ENCODE peak calls at places on chromosomes 5 and 9, in six cellular contexts. J is AG09309, W is gastrocnemius medialis, B is prostate gland, P is AG10803, E is lower leg skin. O is an unnamed sample.
A peak's percentile ranks its signal among the peaks of the same experiment; 100 is the strongest.

GRCh38 chr5:149618581-149619248 is 37.4 kb downstream of the ARHGEF37 start:
- DNase-seq in W (peak; percentile 42), E (no peak), B (peak; percentile 36), P (peak; percentile 59), J (no peak), O (peak; percentile 42)

GRCh38 chr5:161034456-161034855 is 182.4 kb upstream of the ATP10B start:
- DNase-seq in P (no peak), E (no peak), W (no peak), B (no peak), J (no peak), O (no peak)

GRCh38 chr5:128436825-128437224 is 101.2 kb downstream of the FBN2 start:
- DNase-seq in P (no peak), E (no peak), W (no peak), B (no peak), J (peak; percentile 33), O (no peak)

GRCh38 chr5:72226950-72227349 is 93.1 kb downstream of the MRPS27 start:
- DNase-seq in W (peak; percentile 19), J (no peak), B (no peak), E (no peak), P (no peak), O (no peak)

GRCh38 chr9:97660847-97661246 is 27.2 kb downstream of the NCBP1 start:
- DNase-seq in W (no peak), E (no peak), B (no peak), P (no peak), J (no peak), O (no peak)

GRCh38 chr9:83219154-83219923 is 156.4 kb upstream of the RASEF start:
- DNase-seq in E (peak; percentile 89), B (peak; percentile 78), J (no peak), P (peak; percentile 83), W (peak; percentile 59), O (peak; percentile 59)

GRCh38 chr5:63573402-63573801 is 388.8 kb downstream of the HTR1A start:
- DNase-seq in E (no peak), B (no peak), W (no peak), J (no peak), P (no peak), O (no peak)

GRCh38 chr5:96031811-96032261 is 70.2 kb upstream of the ELL2 start:
- DNase-seq in W (no peak), B (no peak), P (peak; percentile 88), E (no peak), J (peak; percentile 39), O (no peak)

GRCh38 chr5:149455889-149456409 is 76.9 kb upstream of the IL17B start:
- DNase-seq in B (no peak), E (no peak), J (no peak), W (peak; percentile 98), P (peak; percentile 65), O (no peak)

GRCh38 chr5:178207183-178207916 is 3.0 kb downstream of the HNRNPAB start:
- DNase-seq in J (no peak), E (no peak), P (peak; percentile 42), W (peak; percentile 64), B (peak; percentile 81), O (no peak)

DNA sequence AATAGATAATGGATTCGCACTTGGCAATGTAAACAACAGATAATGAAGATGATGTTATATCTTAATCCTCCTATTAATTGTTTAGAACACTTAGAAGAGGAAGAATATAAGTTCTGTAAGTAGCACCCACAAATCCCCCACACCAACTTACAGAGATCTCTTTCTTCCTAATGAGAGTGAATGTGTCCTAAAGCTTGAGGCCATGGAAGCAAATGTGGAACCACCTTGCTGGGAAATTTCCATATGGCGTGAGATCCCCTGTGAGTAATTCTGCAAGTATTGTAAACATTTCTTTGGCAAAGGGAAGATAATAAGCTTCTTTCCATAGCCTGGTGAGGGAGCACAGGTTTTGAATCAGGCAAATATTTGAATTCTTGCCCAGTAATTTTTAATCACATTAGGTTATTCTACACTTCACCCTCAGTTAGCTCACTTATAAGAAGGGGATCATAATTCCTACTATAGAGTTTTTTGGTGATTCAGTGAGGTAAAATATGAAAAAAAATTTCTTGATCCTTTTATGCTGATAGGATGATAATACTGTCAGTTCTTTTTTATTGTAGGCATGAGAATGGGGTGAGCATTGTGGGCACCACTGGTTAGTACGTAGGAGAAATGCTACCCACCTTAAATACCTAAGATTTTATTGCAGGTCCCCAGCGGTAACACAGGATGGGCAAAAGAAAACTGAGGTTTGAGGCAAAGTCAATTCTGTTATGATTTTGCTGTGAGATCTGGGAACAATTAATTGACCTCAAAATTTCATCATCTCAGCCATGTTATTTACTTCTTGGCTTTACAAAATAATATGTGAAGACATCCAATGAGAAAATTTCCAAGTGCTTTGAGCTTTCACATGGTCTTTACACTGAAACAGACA is 574.8 kb downstream of the PSAT1 start:
- DNase-seq in J (peak; percentile 87), P (peak; percentile 95), E (no peak), W (no peak), B (no peak), O (no peak)
- TF ChIP-seq CTCF in J (no peak), P (peak; percentile 13), E (no peak), W (no peak), B (no peak), O (no peak)

GRCh38 chr5:98798371-98798770 is 24.9 kb downstream of the RGMB start:
- DNase-seq in P (peak; percentile 43), J (no peak), B (no peak), E (no peak), W (no peak), O (no peak)

GRCh38 chr5:98794001-98794400 is 20.5 kb downstream of the RGMB start:
- DNase-seq in W (no peak), B (no peak), E (no peak), J (no peak), P (no peak), O (no peak)

GRCh38 chr5:98794414-98795080 is 21.1 kb downstream of the RGMB start:
- DNase-seq in P (no peak), E (no peak), B (no peak), W (no peak), J (no peak), O (no peak)

GRCh38 chr5:98795243-98795642 is 21.8 kb downstream of the RGMB start:
- DNase-seq in P (no peak), E (no peak), B (no peak), J (no peak), W (no peak), O (no peak)

DNA sequence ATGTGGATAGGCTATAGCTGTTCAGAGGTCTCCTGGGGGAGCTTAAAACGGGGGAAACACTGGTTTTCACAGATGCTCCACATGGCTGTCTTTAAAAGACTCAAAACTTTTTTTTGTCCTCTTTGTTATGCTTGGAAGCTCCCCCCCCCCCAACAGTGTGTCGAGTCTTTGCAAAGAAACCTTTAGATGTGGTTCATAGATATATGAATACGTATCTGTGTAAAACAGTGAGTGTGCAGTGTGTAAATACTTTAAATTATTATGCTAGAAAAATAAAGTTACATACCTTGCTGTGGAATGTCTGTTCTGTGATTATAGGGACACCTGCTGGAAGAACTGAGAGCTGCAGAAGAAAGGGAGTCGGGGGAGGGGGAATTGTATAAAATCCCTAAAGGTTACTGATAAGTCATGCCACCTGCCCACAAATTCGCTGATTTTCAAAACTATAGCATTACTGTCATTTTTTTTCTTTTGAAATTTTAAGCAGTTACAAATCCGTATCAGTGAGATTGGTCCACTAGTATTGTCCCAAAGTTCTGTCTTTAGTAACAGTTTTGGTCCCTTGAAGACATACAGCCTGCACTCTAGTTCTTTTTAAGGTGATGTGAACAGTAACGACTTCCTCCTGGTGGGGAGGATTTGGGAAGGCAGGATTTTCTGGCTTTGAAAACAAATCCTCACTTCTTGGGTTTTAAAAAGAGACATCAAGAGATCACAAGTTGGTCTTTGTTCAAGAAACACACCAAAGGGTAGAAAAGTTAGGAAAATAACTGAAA is 22.9 kb downstream of the RGMB start:
- DNase-seq in W (no peak), P (peak; percentile 75), J (no peak), E (no peak), B (no peak), O (no peak)
- TF ChIP-seq CTCF in W (peak; percentile 76), P (peak; percentile 82), J (peak; percentile 74), E (no peak), B (peak; percentile 73), O (peak; percentile 83)

GRCh38 chr5:90866333-90866732 is 307.7 kb downstream of the ADGRV1 start:
- DNase-seq in P (peak; percentile 32), W (no peak), E (no peak), J (peak; percentile 2), B (no peak), O (no peak)
- TF ChIP-seq CTCF in P (peak; percentile 59), W (peak; percentile 50), E (no peak), J (peak; percentile 33), B (peak; percentile 59), O (peak; percentile 53)

GRCh38 chr5:31029925-31030324 is 163.6 kb upstream of the CDH6 start:
- DNase-seq in W (no peak), J (no peak), P (no peak), E (no peak), B (no peak), O (no peak)
- TF ChIP-seq CTCF in W (no peak), J (no peak), P (no peak), E (no peak), B (no peak), O (no peak)

GRCh38 chr5:5360878-5361520 is 61.5 kb upstream of the ICE1 start:
- DNase-seq in J (no peak), W (no peak), E (no peak), P (no peak), B (no peak), O (no peak)

GRCh38 chr5:5363045-5363444 is 59.4 kb upstream of the ICE1 start:
- DNase-seq in B (no peak), P (no peak), W (no peak), J (no peak), E (no peak), O (no peak)

GRCh38 chr5:5356765-5357164 is 65.7 kb upstream of the ICE1 start:
- DNase-seq in E (no peak), J (no peak), B (no peak), W (no peak), P (no peak), O (no peak)

GRCh38 chr5:5359623-5360022 is 62.9 kb upstream of the ICE1 start:
- DNase-seq in W (no peak), E (no peak), J (no peak), B (no peak), P (no peak), O (no peak)

GRCh38 chr5:5360363-5360762 is 62.1 kb upstream of the ICE1 start:
- DNase-seq in P (no peak), W (no peak), E (no peak), B (no peak), J (no peak), O (no peak)
- TF ChIP-seq CTCF in P (no peak), W (no peak), E (no peak), B (no peak), J (no peak), O (no peak)

DNA sequence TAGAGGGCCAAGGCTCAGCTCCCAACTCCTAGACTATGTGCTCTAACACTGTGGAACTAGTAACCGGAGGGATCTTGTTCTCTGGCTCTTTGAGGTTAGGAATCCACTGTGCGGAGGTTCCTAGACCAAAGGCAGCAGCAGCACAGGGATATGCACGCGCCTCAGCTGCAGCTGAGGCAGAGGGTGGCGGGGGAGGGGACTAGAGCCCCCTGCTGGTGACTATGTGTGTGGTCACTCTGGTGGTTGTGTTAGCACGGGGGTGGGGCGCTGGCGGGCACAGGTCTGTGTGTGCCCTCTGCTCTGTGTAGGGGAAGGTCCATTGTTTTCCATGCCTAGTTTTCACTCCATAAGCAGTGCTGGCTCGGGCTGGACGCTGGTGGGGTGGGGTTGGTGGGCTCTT is 458.0 kb upstream of the IZUMO3 start:
- DNase-seq in B (no peak), J (no peak), E (no peak), P (no peak), W (no peak), O (no peak)
- TF ChIP-seq CTCF in B (no peak), J (no peak), E (no peak), P (no peak), W (no peak), O (no peak)